ENCODE peak calls at places on chromosome 13, in eight cellular contexts. T is heart left ventricle; Q is GM12878; R is endothelial cell; B is CD8-positive, alpha-beta T cell; V is cardiac fibroblast; F is neural progenitor cell; E is astrocyte of the spinal cord. O is an unnamed sample.

GRCh38 chr13:94239135-94239534 is 240.3 kb downstream of the DCT start:
- DNase-seq in T (no peak), E (peak; percentile 29), V (peak; percentile 85), B (no peak), Q (no peak), R (no peak), F (no peak), O (peak; percentile 57)

GRCh38 chr13:99198630-99199029 is 2.0 kb upstream of the UBAC2 start:
- DNase-seq in Q (no peak), R (no peak), T (no peak), F (no peak), V (no peak), B (no peak), E (no peak), O (no peak)

GRCh38 chr13:111402441-111402840 is 82.0 kb downstream of the TEX29 start:
- DNase-seq in V (no peak), F (no peak), B (no peak), T (no peak), E (no peak), R (no peak), Q (no peak), O (no peak)

GRCh38 chr13:92719868-92720267 is 506.7 kb upstream of the GPC6 start:
- DNase-seq in E (peak; percentile 14), F (peak; percentile 43), R (no peak), B (no peak), V (no peak), T (no peak), Q (no peak), O (no peak)

GRCh38 chr13:109401891-109402290 is 384.5 kb downstream of the IRS2 start:
- DNase-seq in F (no peak), V (no peak), Q (no peak), R (no peak), B (no peak), T (no peak), E (no peak), O (no peak)

GRCh38 chr13:27117158-27117557 is 54.5 kb downstream of the USP12 start:
- DNase-seq in E (peak; percentile 44), V (no peak), T (no peak), F (no peak), B (no peak), R (no peak), Q (no peak), O (peak; percentile 24)

GRCh38 chr13:74205313-74205690 is 71.1 kb upstream of the KLF12 start:
- DNase-seq in Q (no peak), R (no peak), F (no peak), T (no peak), B (no peak), V (peak; percentile 36), E (peak; percentile 40), O (peak; percentile 7)

GRCh38 chr13:44679602-44680001 is 103.5 kb upstream of the TSC22D1 start:
- DNase-seq in B (no peak), Q (no peak), V (peak; percentile 33), T (no peak), E (no peak), F (no peak), R (no peak), O (peak; percentile 47)

GRCh38 chr13:99237981-99238662 is 20.1 kb downstream of the GPR18 start:
- DNase-seq in B (no peak), Q (no peak), R (no peak), F (no peak), T (no peak), V (no peak), E (no peak), O (no peak)

GRCh38 chr13:31909889-31910551 is 121.6 kb upstream of the FRY start:
- DNase-seq in B (peak; percentile 53), V (peak; percentile 81), E (peak; percentile 63), T (peak; percentile 39), F (peak; percentile 75), Q (peak; percentile 37), R (peak; percentile 57), O (peak; percentile 83)

GRCh38 chr13:74794582-74794981 is 660.4 kb upstream of the KLF12 start:
- DNase-seq in Q (no peak), R (no peak), E (peak; percentile 8), V (no peak), B (no peak), F (no peak), T (no peak), O (no peak)

GRCh38 chr13:113216165-113217056 is 7.0 kb downstream of the CUL4A start:
- DNase-seq in R (no peak), T (peak; percentile 75), E (peak; percentile 86), V (peak; percentile 69), Q (no peak), B (no peak), F (peak; percentile 61), O (peak; percentile 73)

GRCh38 chr13:113220141-113220598 is 10.8 kb downstream of the CUL4A start:
- DNase-seq in Q (no peak), T (peak; percentile 44), R (no peak), B (no peak), E (no peak), F (no peak), V (no peak), O (no peak)

GRCh38 chr13:113224486-113224885 is 15.1 kb downstream of the CUL4A start:
- DNase-seq in B (no peak), F (no peak), T (peak; percentile 72), Q (no peak), V (no peak), R (no peak), E (no peak), O (no peak)

GRCh38 chr13:113219311-113219940 is 10.0 kb downstream of the CUL4A start:
- DNase-seq in T (no peak), V (peak; percentile 53), Q (no peak), R (no peak), B (no peak), F (no peak), E (no peak), O (no peak)

GRCh38 chr13:113220877-113221276 is 11.5 kb downstream of the CUL4A start:
- DNase-seq in V (peak; percentile 31), Q (no peak), F (peak; percentile 48), T (peak; percentile 72), R (no peak), B (peak; percentile 33), E (no peak), O (no peak)
- TF ChIP-seq CTCF in V (peak; percentile 20), Q (peak; percentile 24), F (peak; percentile 42), T (peak; percentile 25), R (no peak), B (no peak), E (peak; percentile 34), O (peak; percentile 20)

GRCh38 chr13:47598340-47598911 is 402.6 kb downstream of the SUCLA2 start:
- DNase-seq in Q (no peak), B (no peak), V (peak; percentile 24), E (peak; percentile 26), T (no peak), R (no peak), F (no peak), O (peak; percentile 46)
- TF ChIP-seq CTCF in Q (no peak), B (no peak), V (peak; percentile 15), E (peak; percentile 34), T (peak; percentile 33), R (peak; percentile 47), F (peak; percentile 45), O (peak; percentile 47)

GRCh38 chr13:42048625-42049453 is at the start of gene DGKH:
- DNase-seq in R (peak; percentile 73), F (peak; percentile 89), Q (no peak), B (peak; percentile 54), T (peak; percentile 91), E (peak; percentile 85), V (peak; percentile 66), O (peak; percentile 71)
- TF ChIP-seq CTCF in R (peak; percentile 16), F (peak; percentile 27), Q (peak; percentile 3), B (no peak), T (no peak), E (no peak), V (no peak), O (no peak)

GRCh38 chr13:19967619-19968018 is 9.1 kb downstream of the ZMYM2 start:
- DNase-seq in R (no peak), T (no peak), Q (no peak), E (no peak), B (no peak), V (no peak), F (no peak), O (no peak)
- TF ChIP-seq CTCF in R (no peak), T (no peak), Q (no peak), E (no peak), B (no peak), V (no peak), F (no peak), O (no peak)

GRCh38 chr13:95626768-95627167 is 17.7 kb downstream of the DZIP1 start:
- DNase-seq in R (no peak), V (no peak), B (no peak), E (no peak), T (no peak), F (no peak), Q (no peak), O (no peak)

GRCh38 chr13:95620498-95621140 is 23.9 kb downstream of the DZIP1 start:
- DNase-seq in Q (no peak), R (no peak), V (no peak), E (no peak), B (no peak), F (no peak), T (no peak), O (no peak)

GRCh38 chr13:95627590-95627989 is 16.9 kb downstream of the DZIP1 start:
- DNase-seq in Q (no peak), V (peak; percentile 62), R (no peak), B (no peak), E (peak; percentile 51), T (no peak), F (no peak), O (peak; percentile 27)

GRCh38 chr13:95623141-95623540 is 21.4 kb downstream of the DZIP1 start:
- DNase-seq in T (no peak), R (no peak), E (no peak), Q (no peak), F (no peak), V (no peak), B (no peak), O (no peak)

DNA sequence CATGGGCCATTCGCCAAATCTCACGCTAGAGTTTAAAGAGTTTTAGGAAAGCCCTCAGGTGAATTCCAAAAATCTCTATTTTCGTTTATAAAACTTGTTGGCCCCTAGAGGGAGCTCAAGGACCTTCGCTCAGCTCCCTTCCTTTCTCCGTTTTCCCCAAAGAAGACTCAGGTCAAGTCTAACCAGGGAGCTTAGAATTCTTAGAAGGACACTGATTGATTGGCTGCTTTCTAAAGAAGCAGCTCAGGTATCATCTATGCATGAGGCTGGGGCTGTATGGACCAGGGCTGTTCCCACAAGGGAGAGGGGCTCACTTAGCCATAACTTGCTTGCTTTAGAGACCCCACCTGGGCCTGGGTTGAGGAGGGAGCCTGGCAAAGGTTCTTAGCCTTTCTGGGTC is 20.5 kb downstream of the DZIP1 start:
- DNase-seq in Q (no peak), R (peak; percentile 45), T (no peak), E (peak; percentile 54), F (peak; percentile 70), V (peak; percentile 72), B (peak; percentile 13), O (peak; percentile 73)
- TF ChIP-seq CTCF in Q (peak; percentile 66), R (peak; percentile 65), T (peak; percentile 71), E (peak; percentile 60), F (peak; percentile 79), V (peak; percentile 60), B (peak; percentile 58), O (peak; percentile 62)